ENCODE peak calls at places on chromosomes 7 and 10, in six cellular contexts. C is esophagus squamous epithelium, J is nephron progenitor cell, O is upper lobe of left lung, G is astrocyte of the spinal cord, V is hepatocyte. L is an unnamed sample.
A peak's percentile ranks its signal among the peaks of the same experiment; 100 is the strongest.

GRCh38 chr10:63829020-63829419 is 307.8 kb downstream of the REEP3 start:
- DNase-seq in G (no peak), V (no peak), C (no peak), J (no peak), O (no peak), L (no peak)

GRCh38 chr7:44595934-44596635 is 10.3 kb upstream of the OGDH start:
- DNase-seq in V (no peak), G (no peak), J (no peak), C (no peak), O (no peak), L (no peak)

GRCh38 chr10:23643396-23643795 is 204.5 kb downstream of the OTUD1 start:
- DNase-seq in O (no peak), C (no peak), J (no peak), V (no peak), G (no peak), L (no peak)

GRCh38 chr10:9596368-9596920 is 1421.2 kb upstream of the CELF2 start:
- DNase-seq in O (no peak), C (no peak), J (no peak), G (peak; percentile 63), V (no peak), L (no peak)

GRCh38 chr10:43045246-43045621 is 31.6 kb upstream of the RET start:
- DNase-seq in O (no peak), V (no peak), G (no peak), C (no peak), J (peak; percentile 4), L (no peak)

GRCh38 chr10:46282460-46283216 is 4.2 kb upstream of the ANTXRL start:
- DNase-seq in G (peak; percentile 61), C (no peak), O (peak; percentile 96), J (peak; percentile 74), V (peak; percentile 86), L (no peak)

GRCh38 chr7:136146925-136147324 is 169.8 kb upstream of the MTPN start:
- DNase-seq in J (no peak), O (no peak), G (no peak), V (no peak), C (no peak), L (no peak)

GRCh38 chr10:127976286-127976685 is 69.4 kb downstream of the PTPRE start:
- DNase-seq in J (no peak), V (no peak), C (no peak), G (no peak), O (no peak), L (no peak)

GRCh38 chr7:22667562-22668239 is 59.3 kb upstream of the IL6 start:
- DNase-seq in C (no peak), G (peak; percentile 72), V (peak; percentile 52), J (no peak), O (no peak), L (no peak)

GRCh38 chr10:114458955-114459354 is 54.7 kb upstream of the AFAP1L2 start:
- DNase-seq in G (peak; percentile 24), O (no peak), C (no peak), J (peak; percentile 57), V (peak; percentile 56), L (no peak)

GRCh38 chr10:108783897-108784296 is 1139.4 kb downstream of the XPNPEP1 start:
- DNase-seq in O (no peak), J (peak; percentile 11), V (peak; percentile 58), G (peak; percentile 50), C (no peak), L (no peak)
- TF ChIP-seq CTCF in O (peak; percentile 49), J (peak; percentile 33), V (peak; percentile 40), G (peak; percentile 49), C (no peak), L (no peak)

GRCh38 chr7:3194501-3195141 is 106.4 kb upstream of the SDK1 start:
- DNase-seq in G (peak; percentile 98), V (peak; percentile 64), C (no peak), J (no peak), O (peak; percentile 20), L (no peak)
- TF ChIP-seq CTCF in G (peak; percentile 47), V (no peak), C (no peak), J (no peak), O (no peak), L (no peak)

DNA sequence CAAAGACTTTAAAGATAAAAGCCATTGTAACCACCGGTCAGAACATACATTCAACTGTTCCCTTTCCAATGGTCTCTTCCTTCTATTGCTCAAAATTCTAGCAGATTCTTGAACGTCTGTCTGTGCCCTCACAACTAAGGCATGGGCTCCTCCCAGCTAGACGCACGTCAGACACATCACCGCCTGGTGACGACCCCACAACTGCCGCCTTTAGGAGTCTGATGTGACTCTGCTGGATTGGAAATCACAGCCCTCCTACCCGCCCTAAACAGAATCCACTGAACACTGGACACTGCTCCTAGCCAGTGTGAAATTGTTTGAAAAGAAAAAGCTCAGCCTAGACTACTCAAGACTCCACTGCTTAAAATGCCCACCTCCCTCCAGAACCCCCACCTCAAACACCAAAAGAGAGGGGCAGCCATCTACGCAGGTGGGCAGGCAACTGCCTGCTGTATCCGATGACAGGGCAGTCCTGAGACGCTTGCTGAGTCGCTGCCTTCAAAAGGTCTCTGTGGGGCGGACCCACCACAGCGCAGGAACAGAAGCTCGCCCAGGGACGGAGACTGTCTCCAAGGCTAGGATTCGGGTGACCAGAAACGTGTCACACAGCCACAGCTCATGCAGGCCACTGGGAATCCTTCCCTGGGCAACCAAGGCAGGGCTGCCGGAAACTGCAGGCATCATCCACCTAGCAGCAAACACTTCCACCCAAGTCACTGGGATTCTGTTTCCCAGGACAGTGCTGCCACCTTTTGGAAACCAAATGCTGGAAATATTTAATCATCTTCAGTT is 34.7 kb downstream of the GSDME start:
- DNase-seq in C (no peak), O (no peak), V (peak; percentile 52), G (peak; percentile 52), J (peak; percentile 22), L (no peak)
- TF ChIP-seq CTCF in C (no peak), O (no peak), V (peak; percentile 51), G (peak; percentile 45), J (peak; percentile 31), L (peak; percentile 45)

GRCh38 chr7:1755783-1756626 is 85.9 kb downstream of the ELFN1 start:
- DNase-seq in V (no peak), G (no peak), O (no peak), C (no peak), J (no peak), L (no peak)

GRCh38 chr7:1758859-1759521 is 88.9 kb downstream of the ELFN1 start:
- DNase-seq in V (no peak), O (peak; percentile 72), J (no peak), C (no peak), G (no peak), L (no peak)

GRCh38 chr7:1757601-1758000 is 87.5 kb downstream of the ELFN1 start:
- DNase-seq in G (no peak), V (no peak), J (no peak), C (no peak), O (no peak), L (no peak)

GRCh38 chr7:1761097-1761496 is 91.0 kb downstream of the ELFN1 start:
- DNase-seq in V (no peak), C (no peak), O (no peak), J (no peak), G (no peak), L (no peak)

GRCh38 chr7:1758417-1758858 is 88.4 kb downstream of the ELFN1 start:
- DNase-seq in G (no peak), V (peak; percentile 43), O (peak; percentile 59), C (no peak), J (no peak), L (no peak)
- TF ChIP-seq CTCF in G (peak; percentile 30), V (peak; percentile 31), O (no peak), C (peak; percentile 21), J (peak; percentile 19), L (peak; percentile 59)

L was measured in AG04449.